ENCODE peak calls at places on chromosomes 3 and 15, in four cellular contexts. N, Y, F and X are unnamed samples.

GRCh38 chr3:108673988-108674661 is 83.1 kb downstream of the RETNLB start:
- DNase-seq in N (no peak), Y (no peak), F (no peak), X (no peak)

GRCh38 chr15:51793521-51793920 is 35.9 kb upstream of the TMOD3 start:
- DNase-seq in N (no peak), Y (no peak), F (no peak), X (no peak)

GRCh38 chr3:101146946-101147345 is 153.7 kb upstream of the ABI3BP start:
- DNase-seq in N (no peak), Y (no peak), F (no peak), X (no peak)

GRCh38 chr15:50315814-50316630 is 39.0 kb downstream of the GABPB1 start:
- DNase-seq in N (no peak), Y (peak; percentile 47), F (peak; percentile 1), X (peak; percentile 51)

GRCh38 chr3:188827078-188827477 is 344.7 kb upstream of the TPRG1 start:
- DNase-seq in N (no peak), Y (no peak), F (no peak), X (no peak)

GRCh38 chr3:158159714-158160113 is 49.8 kb downstream of the RSRC1 start:
- DNase-seq in N (no peak), Y (no peak), F (no peak), X (no peak)

GRCh38 chr3:38511546-38511945 is 15.4 kb downstream of the EXOG start:
- DNase-seq in N (no peak), Y (no peak), F (no peak), X (no peak)

GRCh38 chr3:190677001-190677400 is 163.1 kb downstream of the IL1RAP start:
- DNase-seq in N (no peak), Y (no peak), F (no peak), X (no peak)

GRCh38 chr3:151268267-151269235 is 9.8 kb downstream of the P2RY14 start:
- DNase-seq in N (no peak), Y (no peak), F (no peak), X (no peak)

GRCh38 chr3:43691120-43692002 is 623 bp downstream of the ABHD5 start:
- DNase-seq in N (no peak), Y (peak; percentile 53), F (peak; percentile 38), X (no peak)